ENCODE peak calls at places on chromosomes 4 and X, in nine cellular contexts. One of them, this sample, is unnamed.

GRCh38 chrX:108131471-108131870 is 39.9 kb downstream of the ATG4A start:
- DNase-seq in DMS153: no peak
- DNase-seq in WTC11: no peak
- DNase-seq in epithelial cell of esophagus: peak; percentile 57
- DNase-seq in NCI-H1092: no peak
- DNase-seq in Jurkat, Clone E6-1: no peak
- DNase-seq in fibroblast of lung: no peak
- DNase-seq in activated CD4-positive, alpha-beta T cell treated with anti-CD3 and anti-CD28 coated beads for 1 hour: no peak
- DNase-seq in ELF-1: no peak
- DNase-seq in this sample: no peak

GRCh38 chr4:54054501-54054900 is 9.9 kb downstream of the CHIC2 start:
- DNase-seq in epithelial cell of esophagus: no peak
- DNase-seq in DMS153: no peak
- DNase-seq in Jurkat, Clone E6-1: no peak
- DNase-seq in NCI-H1092: no peak
- DNase-seq in activated CD4-positive, alpha-beta T cell treated with anti-CD3 and anti-CD28 coated beads for 1 hour: no peak
- DNase-seq in WTC11: no peak
- DNase-seq in fibroblast of lung: no peak
- DNase-seq in ELF-1: no peak
- DNase-seq in this sample: no peak

GRCh38 chrX:85017721-85018120 is 14.0 kb downstream of the APOOL start:
- DNase-seq in WTC11: no peak
- DNase-seq in ELF-1: no peak
- DNase-seq in epithelial cell of esophagus: no peak
- DNase-seq in activated CD4-positive, alpha-beta T cell treated with anti-CD3 and anti-CD28 coated beads for 1 hour: no peak
- DNase-seq in DMS153: no peak
- DNase-seq in Jurkat, Clone E6-1: no peak
- DNase-seq in fibroblast of lung: peak; percentile 1
- DNase-seq in NCI-H1092: no peak
- DNase-seq in this sample: no peak

GRCh38 chr4:189845145-189845846 is 95.4 kb upstream of the FRG1 start:
- DNase-seq in WTC11: no peak
- DNase-seq in Jurkat, Clone E6-1: no peak
- DNase-seq in ELF-1: no peak
- DNase-seq in activated CD4-positive, alpha-beta T cell treated with anti-CD3 and anti-CD28 coated beads for 1 hour: no peak
- DNase-seq in fibroblast of lung: no peak
- DNase-seq in NCI-H1092: no peak
- DNase-seq in epithelial cell of esophagus: no peak
- DNase-seq in DMS153: no peak
- DNase-seq in this sample: no peak

GRCh38 chr4:168656055-168656660 is 159.3 kb downstream of the PALLD start:
- DNase-seq in WTC11: no peak
- DNase-seq in ELF-1: no peak
- DNase-seq in NCI-H1092: no peak
- DNase-seq in Jurkat, Clone E6-1: no peak
- DNase-seq in epithelial cell of esophagus: peak; percentile 93
- DNase-seq in activated CD4-positive, alpha-beta T cell treated with anti-CD3 and anti-CD28 coated beads for 1 hour: no peak
- DNase-seq in DMS153: no peak
- DNase-seq in fibroblast of lung: peak; percentile 96
- DNase-seq in this sample: no peak

GRCh38 chr4:948936-949300 is 16.7 kb downstream of the TMEM175 start:
- DNase-seq in Jurkat, Clone E6-1: no peak
- DNase-seq in epithelial cell of esophagus: no peak
- DNase-seq in DMS153: no peak
- DNase-seq in activated CD4-positive, alpha-beta T cell treated with anti-CD3 and anti-CD28 coated beads for 1 hour: no peak
- DNase-seq in WTC11: no peak
- DNase-seq in ELF-1: no peak
- DNase-seq in fibroblast of lung: no peak
- DNase-seq in NCI-H1092: no peak
- DNase-seq in this sample: no peak

GRCh38 chr4:20878806-20879205 is 178.5 kb downstream of the PACRGL start:
- DNase-seq in NCI-H1092: no peak
- DNase-seq in WTC11: no peak
- DNase-seq in epithelial cell of esophagus: peak; percentile 2
- DNase-seq in DMS153: no peak
- DNase-seq in ELF-1: no peak
- DNase-seq in activated CD4-positive, alpha-beta T cell treated with anti-CD3 and anti-CD28 coated beads for 1 hour: no peak
- DNase-seq in fibroblast of lung: no peak
- DNase-seq in Jurkat, Clone E6-1: no peak
- DNase-seq in this sample: no peak

GRCh38 chr4:76611164-76611563 is 176.1 kb downstream of the SHROOM3 start:
- DNase-seq in activated CD4-positive, alpha-beta T cell treated with anti-CD3 and anti-CD28 coated beads for 1 hour: no peak
- DNase-seq in fibroblast of lung: peak; percentile 59
- DNase-seq in NCI-H1092: no peak
- DNase-seq in ELF-1: no peak
- DNase-seq in DMS153: no peak
- DNase-seq in Jurkat, Clone E6-1: no peak
- DNase-seq in WTC11: no peak
- DNase-seq in epithelial cell of esophagus: no peak
- DNase-seq in this sample: no peak

GRCh38 chrX:153669174-153669890 is 4.3 kb downstream of the PNCK start:
- DNase-seq in activated CD4-positive, alpha-beta T cell treated with anti-CD3 and anti-CD28 coated beads for 1 hour: peak; percentile 17
- DNase-seq in DMS153: no peak
- DNase-seq in fibroblast of lung: no peak
- DNase-seq in NCI-H1092: no peak
- DNase-seq in Jurkat, Clone E6-1: peak; percentile 20
- DNase-seq in epithelial cell of esophagus: no peak
- DNase-seq in WTC11: no peak
- DNase-seq in ELF-1: peak; percentile 81
- DNase-seq in this sample: no peak

GRCh38 chr4:845233-845835 is 19.4 kb upstream of the CPLX1 start:
- DNase-seq in DMS153: no peak
- DNase-seq in activated CD4-positive, alpha-beta T cell treated with anti-CD3 and anti-CD28 coated beads for 1 hour: no peak
- DNase-seq in ELF-1: no peak
- DNase-seq in WTC11: no peak
- DNase-seq in NCI-H1092: no peak
- DNase-seq in epithelial cell of esophagus: no peak
- DNase-seq in fibroblast of lung: peak; percentile 51
- DNase-seq in Jurkat, Clone E6-1: no peak
- DNase-seq in this sample: no peak

GRCh38 chr4:53981573-53981972 is 82.8 kb downstream of the CHIC2 start:
- DNase-seq in ELF-1: no peak
- DNase-seq in NCI-H1092: no peak
- DNase-seq in DMS153: no peak
- DNase-seq in WTC11: no peak
- DNase-seq in fibroblast of lung: no peak
- DNase-seq in activated CD4-positive, alpha-beta T cell treated with anti-CD3 and anti-CD28 coated beads for 1 hour: no peak
- DNase-seq in epithelial cell of esophagus: no peak
- DNase-seq in Jurkat, Clone E6-1: no peak
- DNase-seq in this sample: no peak

GRCh38 chr4:102263024-102263787 is 82.1 kb downstream of the SLC39A8 start:
- DNase-seq in DMS153: peak; percentile 75
- DNase-seq in WTC11: no peak
- DNase-seq in epithelial cell of esophagus: peak; percentile 79
- DNase-seq in NCI-H1092: peak; percentile 45
- DNase-seq in activated CD4-positive, alpha-beta T cell treated with anti-CD3 and anti-CD28 coated beads for 1 hour: no peak
- DNase-seq in Jurkat, Clone E6-1: peak; percentile 59
- DNase-seq in ELF-1: no peak
- DNase-seq in fibroblast of lung: peak; percentile 45
- DNase-seq in this sample: no peak

GRCh38 chr4:162510937-162511336 is 347.1 kb upstream of the FSTL5 start:
- DNase-seq in DMS153: no peak
- DNase-seq in epithelial cell of esophagus: no peak
- DNase-seq in WTC11: no peak
- DNase-seq in NCI-H1092: no peak
- DNase-seq in ELF-1: no peak
- DNase-seq in fibroblast of lung: no peak
- DNase-seq in activated CD4-positive, alpha-beta T cell treated with anti-CD3 and anti-CD28 coated beads for 1 hour: no peak
- DNase-seq in Jurkat, Clone E6-1: no peak
- DNase-seq in this sample: no peak

GRCh38 chrX:13266641-13267420 is 53.0 kb downstream of the ATXN3L start:
- DNase-seq in WTC11: no peak
- DNase-seq in NCI-H1092: no peak
- DNase-seq in Jurkat, Clone E6-1: no peak
- DNase-seq in fibroblast of lung: no peak
- DNase-seq in ELF-1: peak; percentile 82
- DNase-seq in epithelial cell of esophagus: peak; percentile 82
- DNase-seq in DMS153: no peak
- DNase-seq in activated CD4-positive, alpha-beta T cell treated with anti-CD3 and anti-CD28 coated beads for 1 hour: no peak
- DNase-seq in this sample: no peak

GRCh38 chrX:47061238-47061919 is 16.9 kb upstream of the RGN start:
- DNase-seq in epithelial cell of esophagus: no peak
- DNase-seq in fibroblast of lung: no peak
- DNase-seq in DMS153: no peak
- DNase-seq in ELF-1: no peak
- DNase-seq in Jurkat, Clone E6-1: no peak
- DNase-seq in NCI-H1092: no peak
- DNase-seq in activated CD4-positive, alpha-beta T cell treated with anti-CD3 and anti-CD28 coated beads for 1 hour: no peak
- DNase-seq in WTC11: no peak
- DNase-seq in this sample: no peak

GRCh38 chr4:41057456-41057855 is 156.9 kb downstream of the APBB2 start:
- DNase-seq in epithelial cell of esophagus: no peak
- DNase-seq in WTC11: no peak
- DNase-seq in activated CD4-positive, alpha-beta T cell treated with anti-CD3 and anti-CD28 coated beads for 1 hour: no peak
- DNase-seq in fibroblast of lung: no peak
- DNase-seq in DMS153: no peak
- DNase-seq in Jurkat, Clone E6-1: no peak
- DNase-seq in NCI-H1092: no peak
- DNase-seq in ELF-1: no peak
- DNase-seq in this sample: no peak

GRCh38 chrX:131068945-131069719 is 11.0 kb downstream of the ARHGAP36 start:
- DNase-seq in DMS153: no peak
- DNase-seq in Jurkat, Clone E6-1: no peak
- DNase-seq in activated CD4-positive, alpha-beta T cell treated with anti-CD3 and anti-CD28 coated beads for 1 hour: no peak
- DNase-seq in ELF-1: peak; percentile 94
- DNase-seq in fibroblast of lung: peak; percentile 34
- DNase-seq in epithelial cell of esophagus: peak; percentile 1
- DNase-seq in NCI-H1092: no peak
- DNase-seq in WTC11: peak; percentile 83
- DNase-seq in this sample: no peak

GRCh38 chr4:8319061-8319460 is 49.5 kb downstream of the HTRA3 start:
- DNase-seq in activated CD4-positive, alpha-beta T cell treated with anti-CD3 and anti-CD28 coated beads for 1 hour: no peak
- DNase-seq in NCI-H1092: no peak
- DNase-seq in WTC11: no peak
- DNase-seq in fibroblast of lung: no peak
- DNase-seq in ELF-1: no peak
- DNase-seq in Jurkat, Clone E6-1: no peak
- DNase-seq in DMS153: no peak
- DNase-seq in epithelial cell of esophagus: no peak
- DNase-seq in this sample: no peak

GRCh38 chr4:25223770-25224375 is 10.0 kb upstream of the PI4K2B start:
- DNase-seq in ELF-1: peak; percentile 54
- DNase-seq in NCI-H1092: no peak
- DNase-seq in WTC11: peak; percentile 49
- DNase-seq in epithelial cell of esophagus: peak; percentile 60
- DNase-seq in DMS153: no peak
- DNase-seq in activated CD4-positive, alpha-beta T cell treated with anti-CD3 and anti-CD28 coated beads for 1 hour: no peak
- DNase-seq in fibroblast of lung: peak; percentile 52
- DNase-seq in Jurkat, Clone E6-1: peak; percentile 25
- DNase-seq in this sample: no peak

GRCh38 chr4:53640576-53641459 is 49.5 kb upstream of the LNX1 start:
- DNase-seq in NCI-H1092: peak; percentile 89
- DNase-seq in DMS153: peak; percentile 65
- DNase-seq in activated CD4-positive, alpha-beta T cell treated with anti-CD3 and anti-CD28 coated beads for 1 hour: no peak
- DNase-seq in Jurkat, Clone E6-1: no peak
- DNase-seq in WTC11: no peak
- DNase-seq in epithelial cell of esophagus: no peak
- DNase-seq in ELF-1: no peak
- DNase-seq in fibroblast of lung: no peak
- DNase-seq in this sample: no peak

GRCh38 chr4:158496030-158496741 is 25.5 kb upstream of the RXFP1 start:
- DNase-seq in WTC11: peak; percentile 85
- DNase-seq in epithelial cell of esophagus: peak; percentile 59
- DNase-seq in Jurkat, Clone E6-1: peak; percentile 4
- DNase-seq in fibroblast of lung: no peak
- DNase-seq in activated CD4-positive, alpha-beta T cell treated with anti-CD3 and anti-CD28 coated beads for 1 hour: no peak
- DNase-seq in DMS153: no peak
- DNase-seq in ELF-1: peak; percentile 53
- DNase-seq in NCI-H1092: peak; percentile 2
- DNase-seq in this sample: peak; percentile 9

GRCh38 chr4:42865572-42866189 is 26.8 kb upstream of the GRXCR1 start:
- DNase-seq in fibroblast of lung: peak; percentile 62
- DNase-seq in epithelial cell of esophagus: peak; percentile 63
- DNase-seq in activated CD4-positive, alpha-beta T cell treated with anti-CD3 and anti-CD28 coated beads for 1 hour: no peak
- DNase-seq in NCI-H1092: peak; percentile 48
- DNase-seq in DMS153: no peak
- DNase-seq in Jurkat, Clone E6-1: peak; percentile 42
- DNase-seq in WTC11: peak; percentile 55
- DNase-seq in ELF-1: peak; percentile 50
- DNase-seq in this sample: peak; percentile 2

GRCh38 chr4:37467824-37468223 is 218.4 kb downstream of the RELL1 start:
- DNase-seq in fibroblast of lung: no peak
- DNase-seq in ELF-1: no peak
- DNase-seq in WTC11: no peak
- DNase-seq in Jurkat, Clone E6-1: no peak
- DNase-seq in epithelial cell of esophagus: no peak
- DNase-seq in activated CD4-positive, alpha-beta T cell treated with anti-CD3 and anti-CD28 coated beads for 1 hour: no peak
- DNase-seq in DMS153: no peak
- DNase-seq in NCI-H1092: no peak
- DNase-seq in this sample: no peak

GRCh38 chrX:129658429-129658828 is 3.7 kb upstream of the APLN start:
- DNase-seq in WTC11: no peak
- DNase-seq in epithelial cell of esophagus: no peak
- DNase-seq in activated CD4-positive, alpha-beta T cell treated with anti-CD3 and anti-CD28 coated beads for 1 hour: no peak
- DNase-seq in Jurkat, Clone E6-1: no peak
- DNase-seq in NCI-H1092: no peak
- DNase-seq in ELF-1: no peak
- DNase-seq in DMS153: no peak
- DNase-seq in fibroblast of lung: no peak
- DNase-seq in this sample: no peak

GRCh38 chr4:91471280-91471679 is 832.5 kb upstream of the GRID2 start:
- DNase-seq in ELF-1: no peak
- DNase-seq in NCI-H1092: no peak
- DNase-seq in epithelial cell of esophagus: no peak
- DNase-seq in fibroblast of lung: no peak
- DNase-seq in activated CD4-positive, alpha-beta T cell treated with anti-CD3 and anti-CD28 coated beads for 1 hour: no peak
- DNase-seq in Jurkat, Clone E6-1: no peak
- DNase-seq in DMS153: peak; percentile 65
- DNase-seq in WTC11: no peak
- DNase-seq in this sample: no peak

GRCh38 chr4:149048451-149049143 is 606.4 kb upstream of the NR3C2 start:
- DNase-seq in DMS153: no peak
- DNase-seq in Jurkat, Clone E6-1: no peak
- DNase-seq in WTC11: no peak
- DNase-seq in epithelial cell of esophagus: no peak
- DNase-seq in NCI-H1092: no peak
- DNase-seq in ELF-1: no peak
- DNase-seq in activated CD4-positive, alpha-beta T cell treated with anti-CD3 and anti-CD28 coated beads for 1 hour: no peak
- DNase-seq in fibroblast of lung: no peak
- DNase-seq in this sample: no peak

GRCh38 chrX:115560211-115560977 is 580 bp upstream of the PLS3 start:
- DNase-seq in epithelial cell of esophagus: peak; percentile 85
- DNase-seq in DMS153: no peak
- DNase-seq in NCI-H1092: no peak
- DNase-seq in WTC11: no peak
- DNase-seq in fibroblast of lung: no peak
- DNase-seq in Jurkat, Clone E6-1: no peak
- DNase-seq in activated CD4-positive, alpha-beta T cell treated with anti-CD3 and anti-CD28 coated beads for 1 hour: no peak
- DNase-seq in ELF-1: peak; percentile 26
- DNase-seq in this sample: no peak

GRCh38 chr4:2789801-2790582 is 2.9 kb upstream of the SH3BP2 start:
- DNase-seq in ELF-1: no peak
- DNase-seq in NCI-H1092: no peak
- DNase-seq in DMS153: no peak
- DNase-seq in Jurkat, Clone E6-1: no peak
- DNase-seq in epithelial cell of esophagus: no peak
- DNase-seq in fibroblast of lung: no peak
- DNase-seq in WTC11: peak; percentile 19
- DNase-seq in activated CD4-positive, alpha-beta T cell treated with anti-CD3 and anti-CD28 coated beads for 1 hour: no peak
- DNase-seq in this sample: no peak

GRCh38 chrX:40104649-40105015 is 6.9 kb upstream of the BCOR start:
- DNase-seq in ELF-1: no peak
- DNase-seq in fibroblast of lung: peak; percentile 55
- DNase-seq in activated CD4-positive, alpha-beta T cell treated with anti-CD3 and anti-CD28 coated beads for 1 hour: no peak
- DNase-seq in DMS153: no peak
- DNase-seq in Jurkat, Clone E6-1: no peak
- DNase-seq in NCI-H1092: no peak
- DNase-seq in WTC11: no peak
- DNase-seq in epithelial cell of esophagus: peak; percentile 56
- DNase-seq in this sample: no peak

GRCh38 chr4:150005537-150005936 is 72.7 kb upstream of the DCLK2 start:
- DNase-seq in DMS153: no peak
- DNase-seq in activated CD4-positive, alpha-beta T cell treated with anti-CD3 and anti-CD28 coated beads for 1 hour: no peak
- DNase-seq in fibroblast of lung: no peak
- DNase-seq in Jurkat, Clone E6-1: no peak
- DNase-seq in epithelial cell of esophagus: no peak
- DNase-seq in NCI-H1092: no peak
- DNase-seq in ELF-1: no peak
- DNase-seq in WTC11: no peak
- DNase-seq in this sample: no peak

GRCh38 chr4:140342620-140343019 is 30.8 kb upstream of the SCOC start:
- DNase-seq in NCI-H1092: no peak
- DNase-seq in activated CD4-positive, alpha-beta T cell treated with anti-CD3 and anti-CD28 coated beads for 1 hour: no peak
- DNase-seq in WTC11: no peak
- DNase-seq in Jurkat, Clone E6-1: no peak
- DNase-seq in epithelial cell of esophagus: no peak
- DNase-seq in fibroblast of lung: no peak
- DNase-seq in DMS153: no peak
- DNase-seq in ELF-1: no peak
- DNase-seq in this sample: no peak

This sample was measured in iPS DF 19.7.